ENCODE peak calls at places on chromosomes 6 and 20, in nine cellular contexts. G is fibroblast of lung, T is IMR-90, P is neuronal stem cell, O is neural progenitor cell, S is PC-3, U is mammary epithelial cell, Y is H9, F is osteoblast. L is an unnamed sample.

GRCh38 chr6:53103993-53104675 is 38.9 kb downstream of the FBXO9 start:
- DNase-seq in F (no peak), P (no peak), O (peak), U (peak), Y (no peak), G (no peak), T (no peak), S (peak), L (peak)

GRCh38 chr6:169165031-169165430 is 88.6 kb downstream of the THBS2 start:
- DNase-seq in Y (peak), T (peak), G (peak), O (no peak), S (no peak), F (peak), U (no peak), P (no peak), L (no peak)

GRCh38 chr6:32195902-32196681 is 3.6 kb upstream of the GPSM3 start:
- DNase-seq in Y (peak), G (peak), F (peak), T (peak), P (peak), O (peak), S (peak), U (peak), L (peak)

GRCh38 chr6:10771371-10771894 is 23.8 kb downstream of the TMEM14B start:
- DNase-seq in T (no peak), F (no peak), P (no peak), Y (no peak), S (no peak), O (no peak), G (no peak), U (no peak), L (no peak)

GRCh38 chr6:159451051-159451450 is 242.0 kb downstream of the SOD2 start:
- DNase-seq in S (no peak), Y (no peak), O (no peak), G (peak), P (no peak), U (peak), F (no peak), T (peak), L (no peak)

GRCh38 chr6:15864033-15864707 is 201.3 kb upstream of the DTNBP1 start:
- DNase-seq in U (no peak), O (no peak), F (no peak), S (no peak), Y (no peak), T (no peak), G (no peak), P (no peak), L (no peak)

GRCh38 chr20:47400685-47401084 is 44.2 kb upstream of the ZMYND8 start:
- DNase-seq in S (peak), T (no peak), U (no peak), F (no peak), O (no peak), G (no peak), Y (peak), P (no peak), L (no peak)

GRCh38 chr6:20126789-20127653 is 85.2 kb downstream of the MBOAT1 start:
- DNase-seq in O (peak), F (no peak), T (peak), S (peak), G (peak), Y (peak), U (peak), P (peak), L (peak)

GRCh38 chr20:51373713-51374481 is 168.6 kb downstream of the NFATC2 start:
- DNase-seq in T (no peak), G (peak), O (no peak), P (no peak), F (no peak), S (no peak), Y (no peak), U (no peak), L (no peak)

GRCh38 chr6:15769471-15770088 is 106.8 kb upstream of the DTNBP1 start:
- DNase-seq in F (no peak), P (no peak), T (no peak), S (peak), Y (no peak), U (no peak), G (peak), O (no peak), L (no peak)

GRCh38 chr6:68637782-68638181 is 2.7 kb downstream of the ADGRB3 start:
- DNase-seq in F (no peak), Y (no peak), O (no peak), T (no peak), U (no peak), G (no peak), P (no peak), S (no peak), L (no peak)

GRCh38 chr20:8372819-8373218 is 240.8 kb downstream of the PLCB1 start:
- DNase-seq in S (no peak), F (peak), G (no peak), U (no peak), P (no peak), O (no peak), T (no peak), Y (no peak), L (no peak)

GRCh38 chr6:112205521-112206458 is 48.6 kb downstream of the LAMA4 start:
- DNase-seq in F (no peak), G (peak), P (no peak), O (no peak), S (peak), Y (no peak), U (peak), T (peak), L (peak)

GRCh38 chr6:113490356-113490755 is 366.8 kb upstream of the MARCKS start:
- DNase-seq in U (no peak), S (peak), F (no peak), T (no peak), P (no peak), G (no peak), O (no peak), Y (no peak), L (no peak)

GRCh38 chr6:10759884-10760329 is 12.3 kb downstream of the TMEM14B start:
- DNase-seq in U (peak), G (peak), O (no peak), F (no peak), Y (no peak), T (peak), P (no peak), S (peak), L (peak)

GRCh38 chr6:138227316-138227781 is 9.1 kb upstream of the PBOV1 start:
- DNase-seq in G (no peak), Y (no peak), P (no peak), O (no peak), U (no peak), F (no peak), T (no peak), S (peak), L (no peak)
- H2AFZ ChIP-seq in G (no peak), Y (no peak), P (no peak), O (no peak), U (no peak), F (no peak), T (no peak), S (no peak), L (no peak)

DNA sequence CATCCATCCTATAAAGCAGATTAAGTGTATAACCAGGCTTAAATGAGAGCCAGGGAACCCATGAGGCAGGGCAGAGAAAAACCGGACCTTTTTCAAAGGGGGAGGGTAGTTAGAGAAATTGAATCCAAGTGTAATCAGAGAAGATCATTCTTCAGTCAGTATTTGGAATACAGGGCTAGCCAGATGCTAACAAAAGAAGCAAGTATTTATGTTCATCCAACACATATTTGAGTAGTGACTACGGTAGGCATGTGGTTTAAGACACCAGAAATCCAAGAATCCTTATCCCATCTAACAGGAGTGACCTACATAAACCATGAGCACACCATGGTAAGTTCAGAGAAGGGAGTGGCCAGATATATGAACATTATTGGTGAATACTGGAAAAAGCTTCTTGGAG is 46.8 kb upstream of the FAM83C start:
- DNase-seq in Y (no peak), T (peak), U (peak), O (no peak), F (no peak), P (no peak), G (peak), S (peak), L (peak)
- H3K4me2 ChIP-seq in Y (no peak), T (peak), U (peak), O (no peak), F (peak), P (no peak), G (peak), S (peak), L (no peak)

DNA sequence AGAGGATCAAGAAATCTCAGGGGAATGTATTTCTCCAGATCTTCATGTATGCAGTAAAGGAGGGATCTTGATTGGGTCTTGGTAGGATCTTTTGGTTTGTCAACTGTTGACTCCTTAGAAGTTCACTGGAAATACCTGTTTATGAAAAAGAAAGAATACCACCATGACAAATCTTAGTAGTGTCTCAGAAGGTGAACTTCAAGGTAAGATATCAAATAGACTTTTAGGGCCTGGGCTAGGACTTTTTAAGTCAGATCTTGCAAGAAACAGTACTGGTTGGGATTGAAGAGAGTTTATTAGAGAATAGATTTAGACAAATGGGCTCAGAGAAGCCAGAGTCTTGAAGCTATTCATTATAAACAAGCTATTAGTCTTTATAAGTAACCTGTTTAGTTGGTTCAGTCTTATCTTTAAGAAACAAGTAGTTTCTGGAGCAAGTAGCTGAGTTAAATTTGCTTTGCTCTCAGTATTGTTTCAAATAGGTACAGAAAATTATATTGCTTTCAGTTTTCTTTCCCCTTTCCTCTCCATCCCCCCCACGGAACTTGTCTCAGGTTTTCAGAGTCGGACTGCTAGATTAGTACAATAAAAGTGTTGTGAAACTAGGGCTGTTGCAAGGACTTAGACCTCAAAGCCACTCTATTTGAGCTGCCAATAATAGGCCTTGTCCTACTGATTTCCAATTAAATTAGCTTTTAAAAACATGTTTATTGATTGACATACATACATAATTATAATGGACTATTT is 529.1 kb upstream of the CITED2 start:
- DNase-seq in P (no peak), S (no peak), O (no peak), Y (no peak), F (no peak), T (no peak), U (no peak), G (no peak), L (no peak)
- H2AFZ ChIP-seq in P (no peak), S (no peak), O (no peak), Y (no peak), F (no peak), T (no peak), U (no peak), G (no peak), L (no peak)

DNA sequence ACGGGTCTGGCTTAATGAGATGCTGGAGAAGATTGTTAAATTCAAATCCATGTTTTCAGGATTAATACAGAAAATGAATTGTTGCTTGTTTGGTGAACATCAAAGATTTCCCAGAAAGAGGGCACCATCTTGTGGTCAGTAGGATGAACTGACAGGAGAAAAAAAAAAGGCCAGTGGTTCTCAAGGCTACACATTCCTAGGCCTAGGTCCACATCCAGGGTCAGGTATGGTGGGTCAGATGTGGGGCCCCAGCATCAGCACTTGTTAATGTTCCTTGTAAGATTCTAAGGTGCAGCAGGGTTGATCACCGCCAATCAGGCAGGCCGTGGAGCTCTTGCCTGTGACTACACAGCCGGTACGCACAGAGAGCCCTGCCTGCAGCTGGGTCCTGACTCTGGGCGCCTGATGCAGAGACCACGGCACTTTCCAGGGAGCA is 34.0 kb upstream of the FOXO3 start:
- DNase-seq in T (peak), Y (no peak), F (no peak), S (peak), P (peak), U (peak), O (peak), G (peak), L (no peak)
- H3K4me2 ChIP-seq in T (no peak), Y (no peak), F (no peak), S (no peak), P (no peak), U (no peak), O (no peak), G (no peak), L (no peak)